ENCODE peak calls at places on chromosomes 6 and 20, in four cellular contexts. One of them, this sample, is unnamed.

GRCh38 chr6:135811644-135812043 is 39.9 kb upstream of the PDE7B start:
- DNase-seq in IMR-90: no peak
- DNase-seq in H9: no peak
- DNase-seq in H1: no peak
- DNase-seq in this sample: no peak

GRCh38 chr20:4064118-4064962 is 49.0 kb upstream of the RNF24 start:
- DNase-seq in IMR-90: peak
- DNase-seq in H9: peak
- DNase-seq in H1: no peak
- DNase-seq in this sample: peak

GRCh38 chr20:32362924-32363364 is 4.8 kb downstream of the ASXL1 start:
- DNase-seq in IMR-90: peak
- DNase-seq in H9: no peak
- DNase-seq in H1: no peak
- DNase-seq in this sample: no peak

GRCh38 chr6:66605971-66606370 is 898.9 kb upstream of the EYS start:
- DNase-seq in H9: no peak
- DNase-seq in H1: no peak
- DNase-seq in IMR-90: peak
- DNase-seq in this sample: no peak

GRCh38 chr6:121093928-121094327 is 240.4 kb downstream of the TBC1D32 start:
- DNase-seq in IMR-90: peak
- DNase-seq in H9: no peak
- DNase-seq in H1: no peak
- DNase-seq in this sample: no peak

GRCh38 chr6:137389150-137389664 is 105.0 kb downstream of the OLIG3 start:
- DNase-seq in H9: no peak
- DNase-seq in H1: no peak
- DNase-seq in IMR-90: no peak
- DNase-seq in this sample: peak

GRCh38 chr6:129860901-129861665 is at the start of gene TMEM244:
- DNase-seq in H1: no peak
- DNase-seq in IMR-90: peak
- DNase-seq in H9: no peak
- DNase-seq in this sample: peak

GRCh38 chr6:46210294-46210693 is 39.5 kb upstream of the ENPP5 start:
- DNase-seq in H1: no peak
- DNase-seq in IMR-90: no peak
- DNase-seq in H9: no peak
- DNase-seq in this sample: no peak

GRCh38 chr20:44904377-44904776 is 5.5 kb upstream of the PABPC1L start:
- DNase-seq in IMR-90: no peak
- DNase-seq in H9: no peak
- DNase-seq in H1: no peak
- DNase-seq in this sample: no peak

GRCh38 chr6:3825331-3825831 is 23.8 kb upstream of the FAM50B start:
- DNase-seq in H9: peak
- DNase-seq in IMR-90: peak
- DNase-seq in H1: peak
- DNase-seq in this sample: peak

GRCh38 chr6:114131943-114132342 is 161.0 kb upstream of the HDAC2 start:
- DNase-seq in IMR-90: no peak
- DNase-seq in H1: no peak
- DNase-seq in H9: no peak
- DNase-seq in this sample: no peak

GRCh38 chr20:20027284-20027683 is 10.1 kb downstream of the NAA20 start:
- DNase-seq in H9: no peak
- DNase-seq in IMR-90: no peak
- DNase-seq in H1: no peak
- DNase-seq in this sample: no peak

DNA sequence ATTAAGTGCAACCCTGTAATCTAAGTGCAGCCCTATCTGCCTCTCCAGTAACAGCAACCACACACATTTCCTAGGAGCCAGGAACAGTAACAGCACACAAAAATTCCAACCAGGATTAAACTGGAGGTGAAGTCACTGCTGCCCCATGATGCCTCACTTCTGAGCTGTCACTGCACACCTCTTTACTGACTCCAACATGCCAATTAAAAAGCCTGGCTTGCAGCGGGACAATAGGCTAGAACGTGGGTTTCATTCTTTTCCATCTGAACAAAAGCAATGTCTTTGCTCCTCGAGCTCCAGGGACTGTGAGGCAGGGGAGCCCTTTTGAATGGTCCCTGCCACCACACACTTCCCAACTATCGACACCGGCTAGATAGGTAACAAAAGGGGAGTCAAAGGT is 262.8 kb downstream of the CD83 start:
- DNase-seq in IMR-90: no peak
- DNase-seq in H9: peak
- DNase-seq in H1: no peak
- DNase-seq in this sample: peak
- H3K9ac ChIP-seq in IMR-90: no peak
- H3K9ac ChIP-seq in H9: no peak
- H3K9ac ChIP-seq in H1: no peak
- H3K9ac ChIP-seq in this sample: peak

GRCh38 chr6:146935489-146935888 is 268.7 kb upstream of the STXBP5 start:
- DNase-seq in H1: no peak
- DNase-seq in H9: no peak
- DNase-seq in IMR-90: no peak
- DNase-seq in this sample: no peak

GRCh38 chr6:146928503-146928902 is 275.7 kb upstream of the STXBP5 start:
- DNase-seq in H1: no peak
- DNase-seq in H9: no peak
- DNase-seq in IMR-90: no peak
- DNase-seq in this sample: no peak

GRCh38 chr6:146925846-146926245 is 278.4 kb upstream of the STXBP5 start:
- DNase-seq in H1: no peak
- DNase-seq in H9: no peak
- DNase-seq in IMR-90: no peak
- DNase-seq in this sample: no peak

DNA sequence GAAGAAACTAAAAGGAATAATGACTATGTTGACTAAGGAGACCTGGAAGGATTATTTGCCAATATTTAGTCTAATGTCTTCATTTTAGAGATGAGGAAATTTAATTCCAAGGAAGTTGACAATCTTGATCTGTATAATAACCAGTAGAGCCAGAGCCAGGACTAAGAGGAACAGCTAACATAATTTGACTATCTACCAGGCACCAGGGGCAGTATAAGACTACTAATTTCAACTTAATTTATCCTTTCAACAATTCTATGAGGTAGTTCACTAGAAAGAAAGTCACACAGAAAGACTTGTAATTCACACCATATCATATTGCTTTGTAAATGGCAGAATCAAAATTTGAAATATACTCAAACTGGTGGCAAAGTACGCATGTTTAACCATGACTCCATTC is 273.0 kb upstream of the STXBP5 start:
- DNase-seq in H1: no peak
- DNase-seq in H9: no peak
- DNase-seq in IMR-90: no peak
- DNase-seq in this sample: no peak
- H3K56ac ChIP-seq in H1: no peak
- H3K56ac ChIP-seq in H9: no peak
- H3K56ac ChIP-seq in IMR-90: no peak
- H3K56ac ChIP-seq in this sample: no peak

GRCh38 chr20:10349118-10349517 is 84.9 kb downstream of the MKKS start:
- DNase-seq in H9: no peak
- DNase-seq in IMR-90: no peak
- DNase-seq in H1: no peak
- DNase-seq in this sample: no peak
- H4K5ac ChIP-seq in H9: no peak
- H4K5ac ChIP-seq in IMR-90: no peak
- H4K5ac ChIP-seq in H1: no peak
- H4K5ac ChIP-seq in this sample: no peak

DNA sequence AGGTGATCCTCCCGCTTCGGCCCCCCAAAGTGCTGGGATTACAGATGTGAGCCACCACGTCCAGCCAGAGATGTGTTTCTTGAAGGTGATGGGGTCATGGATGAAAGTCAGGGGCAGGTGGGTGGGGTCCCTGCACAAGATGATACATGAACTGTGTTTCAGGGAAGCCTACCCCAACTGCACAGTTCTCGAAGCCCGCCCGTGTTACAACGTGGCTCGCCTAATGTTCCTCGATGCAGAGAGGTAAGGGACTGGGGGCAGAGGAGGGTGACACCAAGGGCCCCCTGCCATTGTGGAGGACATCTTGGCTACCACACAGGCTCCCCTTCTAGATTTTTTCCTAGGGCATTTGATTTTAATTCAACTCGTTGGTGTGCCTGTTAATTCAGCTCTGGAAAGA is 11.9 kb upstream of the CAPN11 start:
- DNase-seq in H9: no peak
- DNase-seq in H1: no peak
- DNase-seq in IMR-90: no peak
- DNase-seq in this sample: no peak
- H3K9ac ChIP-seq in H9: no peak
- H3K9ac ChIP-seq in H1: no peak
- H3K9ac ChIP-seq in IMR-90: no peak
- H3K9ac ChIP-seq in this sample: no peak

DNA sequence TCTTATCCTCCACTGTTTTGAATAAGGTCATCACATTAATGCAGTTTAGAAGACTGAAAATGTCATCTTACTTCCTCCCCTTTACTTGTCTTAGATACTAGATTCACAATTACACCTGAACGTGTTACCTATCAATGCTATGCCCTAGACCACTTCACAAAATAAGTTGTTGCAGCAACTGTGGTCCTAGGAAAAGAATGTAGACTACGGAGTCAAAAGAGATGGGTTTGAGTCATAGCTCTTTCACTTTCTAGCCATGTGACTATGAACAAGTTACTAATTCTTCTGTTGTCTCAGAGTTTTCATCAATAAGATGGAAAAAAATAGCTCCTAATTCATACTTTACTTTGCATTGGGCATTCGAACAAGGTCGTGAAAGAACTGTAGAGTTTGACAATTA is 164.3 kb upstream of the PREP start:
- DNase-seq in IMR-90: no peak
- DNase-seq in H1: no peak
- DNase-seq in H9: no peak
- DNase-seq in this sample: no peak
- H3K56ac ChIP-seq in IMR-90: no peak
- H3K56ac ChIP-seq in H1: no peak
- H3K56ac ChIP-seq in H9: no peak
- H3K56ac ChIP-seq in this sample: no peak

DNA sequence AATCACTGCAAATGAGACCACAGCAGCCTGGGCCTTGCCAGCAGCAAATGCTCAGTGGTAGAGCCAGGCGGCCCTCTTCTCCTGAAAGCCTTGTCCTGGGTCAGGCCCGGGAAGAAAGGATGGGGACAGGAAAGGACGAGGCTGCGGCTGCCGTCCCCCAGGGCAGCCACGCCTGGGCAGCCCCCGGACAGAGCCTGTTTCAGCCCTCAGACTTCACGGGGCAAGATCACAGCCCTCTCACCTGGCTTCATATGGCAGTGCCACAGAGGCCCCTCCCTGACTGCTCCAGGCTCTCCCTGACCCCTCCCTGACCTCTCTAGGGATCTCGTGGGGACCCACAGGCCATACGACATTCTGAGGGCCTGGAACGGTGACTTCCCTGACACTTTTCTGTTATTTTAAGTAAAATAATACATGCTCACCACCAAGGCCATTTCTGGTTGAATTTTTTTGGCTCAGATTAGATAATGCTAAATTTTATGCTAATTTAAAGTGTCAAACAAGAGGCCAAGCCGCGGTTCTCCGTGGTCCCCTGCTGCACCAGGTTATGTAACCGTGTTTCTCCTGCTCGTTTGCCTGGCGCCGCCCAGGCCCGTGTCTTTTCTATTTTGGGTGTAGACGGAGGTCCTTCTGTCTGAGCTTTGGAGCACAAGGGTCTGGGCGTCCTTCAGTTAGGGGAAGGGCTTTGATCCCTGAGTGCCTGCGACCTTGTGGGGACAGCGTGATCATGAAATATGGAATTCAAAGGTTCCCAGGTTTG is 59.9 kb upstream of the BHLHE23 start:
- DNase-seq in IMR-90: no peak
- DNase-seq in H1: no peak
- DNase-seq in H9: no peak
- DNase-seq in this sample: no peak
- H4K5ac ChIP-seq in IMR-90: no peak
- H4K5ac ChIP-seq in H1: no peak
- H4K5ac ChIP-seq in H9: no peak
- H4K5ac ChIP-seq in this sample: no peak

This sample was measured in mesendoderm.